ENCODE peak calls at places on chromosomes 7 and 10, in eight cellular contexts. Z, N, L, A, Q, C, R and E are unnamed samples.

GRCh38 chr10:111767661-111768060 is 415.9 kb downstream of the GPAM start:
- DNase-seq in C (no peak), L (no peak), A (no peak), R (no peak), Z (no peak), N (no peak), Q (no peak), E (no peak)

GRCh38 chr10:90227259-90227658 is 525.9 kb downstream of the KIF20B start:
- DNase-seq in Q (no peak), L (peak; percentile 17), Z (no peak), R (no peak), A (no peak), N (peak; percentile 34), C (no peak), E (no peak)

GRCh38 chr10:88282876-88283275 is 300.2 kb downstream of the RNLS start:
- DNase-seq in N (no peak), Z (no peak), A (no peak), C (no peak), L (no peak), R (no peak), Q (no peak), E (no peak)

GRCh38 chr10:131963350-131963749 is 18.4 kb downstream of the BNIP3 start:
- DNase-seq in C (no peak), Z (no peak), R (no peak), A (no peak), L (no peak), N (no peak), Q (no peak), E (no peak)

GRCh38 chr7:47720141-47720906 is 138.4 kb upstream of the TNS3 start:
- DNase-seq in A (no peak), C (peak; percentile 60), Z (no peak), N (peak; percentile 86), Q (no peak), L (no peak), R (no peak), E (no peak)

GRCh38 chr10:69766161-69766910 is 35.4 kb upstream of the COL13A1 start:
- DNase-seq in N (no peak), R (no peak), Q (no peak), L (no peak), Z (no peak), C (peak; percentile 51), A (no peak), E (no peak)

GRCh38 chr10:71312840-71313789 is 5.9 kb upstream of the SLC29A3 start:
- DNase-seq in R (no peak), Q (no peak), Z (no peak), L (no peak), A (no peak), C (peak; percentile 64), N (peak; percentile 60), E (peak; percentile 38)

GRCh38 chr10:97081621-97082235 is 104.0 kb downstream of the SLIT1 start:
- DNase-seq in N (peak; percentile 50), C (no peak), Q (no peak), R (peak; percentile 91), A (peak; percentile 62), L (peak; percentile 70), Z (peak; percentile 59), E (peak; percentile 60)

GRCh38 chr7:82264752-82265305 is 178.7 kb downstream of the CACNA2D1 start:
- DNase-seq in C (no peak), N (no peak), Q (no peak), A (no peak), L (no peak), R (no peak), Z (no peak), E (peak; percentile 31)

GRCh38 chr7:132636581-132636980 is 60.3 kb upstream of the PLXNA4 start:
- DNase-seq in C (no peak), Q (no peak), L (no peak), R (no peak), A (no peak), Z (no peak), N (no peak), E (no peak)

GRCh38 chr7:48084727-48085432 is 4.2 kb upstream of the UPP1 start:
- DNase-seq in R (no peak), Z (peak; percentile 58), L (peak; percentile 94), N (peak; percentile 99), A (no peak), C (peak; percentile 65), Q (no peak), E (no peak)

GRCh38 chr10:22618081-22618785 is 96.1 kb downstream of the PIP4K2A start:
- DNase-seq in C (no peak), L (peak; percentile 44), R (no peak), Q (no peak), N (peak; percentile 69), Z (no peak), A (no peak), E (no peak)

GRCh38 chr7:100894860-100895700 is 608 bp downstream of the ACHE start:
- DNase-seq in N (no peak), A (peak; percentile 80), Q (no peak), R (peak; percentile 80), C (peak; percentile 65), Z (peak; percentile 67), L (peak; percentile 34), E (peak; percentile 85)

GRCh38 chr10:122173337-122173736 is 97.8 kb upstream of the BTBD16 start:
- DNase-seq in Q (no peak), C (no peak), N (no peak), L (no peak), R (no peak), A (no peak), Z (no peak), E (no peak)

GRCh38 chr10:13225601-13226000 is 8.6 kb downstream of the UCMA start:
- DNase-seq in C (no peak), L (no peak), N (no peak), Z (no peak), Q (no peak), A (no peak), R (no peak), E (no peak)

GRCh38 chr10:58508316-58508715 is 4.4 kb upstream of the BICC1 start:
- DNase-seq in C (no peak), Q (no peak), Z (no peak), N (peak; percentile 92), R (no peak), A (no peak), L (no peak), E (no peak)

GRCh38 chr10:49083256-49083655 is 32.1 kb downstream of the VSTM4 start:
- DNase-seq in Q (no peak), R (no peak), Z (no peak), A (no peak), C (peak; percentile 75), N (no peak), L (no peak), E (no peak)

GRCh38 chr10:78309536-78310237 is 276.0 kb downstream of the RPS24 start:
- DNase-seq in A (no peak), Q (no peak), Z (no peak), N (no peak), L (no peak), R (no peak), C (no peak), E (no peak)

GRCh38 chr10:75304740-75305380 is 69.1 kb upstream of the COMTD1 start:
- DNase-seq in A (no peak), R (no peak), Q (no peak), C (no peak), N (peak; percentile 88), Z (no peak), L (no peak), E (no peak)

GRCh38 chr10:43857206-43857952 is 208.7 kb upstream of the ZNF32 start:
- DNase-seq in C (peak; percentile 28), N (peak; percentile 95), A (no peak), Z (no peak), R (no peak), Q (no peak), L (peak; percentile 98), E (no peak)

GRCh38 chr10:11678074-11678793 is 63.9 kb upstream of the ECHDC3 start:
- DNase-seq in Q (no peak), N (no peak), C (no peak), R (no peak), A (peak; percentile 33), Z (no peak), L (no peak), E (no peak)

GRCh38 chr7:778968-779451 is 51.9 kb upstream of the PRKAR1B start:
- DNase-seq in L (no peak), C (peak; percentile 17), R (no peak), Q (no peak), N (no peak), Z (no peak), A (peak; percentile 28), E (peak; percentile 62)

GRCh38 chr10:111873041-111873440 is 310.5 kb downstream of the GPAM start:
- DNase-seq in Q (no peak), A (no peak), L (no peak), C (no peak), Z (no peak), R (no peak), N (no peak), E (no peak)

GRCh38 chr7:16785846-16786245 is 19.0 kb downstream of the AGR2 start:
- DNase-seq in Z (no peak), C (no peak), N (no peak), L (no peak), Q (no peak), A (no peak), R (no peak), E (no peak)

GRCh38 chr7:98515201-98515600 is 101.9 kb upstream of the NPTX2 start:
- DNase-seq in Q (no peak), Z (no peak), C (no peak), N (no peak), R (no peak), A (no peak), L (no peak), E (no peak)

GRCh38 chr7:68043546-68043945 is 1046.9 kb downstream of the TYW1 start:
- DNase-seq in Z (no peak), L (no peak), A (no peak), R (no peak), C (no peak), N (no peak), Q (no peak), E (no peak)

GRCh38 chr10:73439605-73440298 is 6.4 kb upstream of the MSS51 start:
- DNase-seq in Q (peak; percentile 15), Z (no peak), A (no peak), N (peak; percentile 81), L (no peak), R (no peak), C (no peak), E (no peak)

GRCh38 chr7:27167170-27167505 is 1.8 kb upstream of the HOXA9 start:
- DNase-seq in C (peak; percentile 35), R (no peak), L (no peak), A (no peak), N (no peak), Q (no peak), Z (no peak), E (no peak)

GRCh38 chr7:23713285-23714235 is 3.5 kb downstream of the STK31 start:
- DNase-seq in L (no peak), Q (no peak), Z (no peak), N (peak; percentile 90), R (no peak), A (no peak), C (no peak), E (no peak)

GRCh38 chr7:35729061-35729783 is 34.3 kb upstream of the HERPUD2 start:
- DNase-seq in Z (no peak), C (no peak), N (no peak), R (no peak), Q (no peak), A (peak; percentile 56), L (no peak), E (no peak)

GRCh38 chr10:124532106-124532641 is 70.6 kb downstream of the LHPP start:
- DNase-seq in C (peak; percentile 26), Z (no peak), N (no peak), Q (no peak), A (no peak), R (peak; percentile 86), L (no peak), E (no peak)

GRCh38 chr7:29033584-29033983 is 75.5 kb upstream of the TRIL start:
- DNase-seq in A (no peak), Q (no peak), N (no peak), Z (no peak), L (no peak), R (no peak), C (no peak), E (no peak)

GRCh38 chr10:131683941-131684340 is 216.9 kb upstream of the PPP2R2D start:
- DNase-seq in Z (no peak), A (no peak), N (no peak), R (no peak), L (no peak), C (no peak), Q (no peak), E (no peak)

GRCh38 chr10:113036636-113037035 is 86.6 kb downstream of the TCF7L2 start:
- DNase-seq in R (no peak), A (no peak), C (no peak), N (no peak), L (peak; percentile 76), Z (no peak), Q (no peak), E (no peak)